ENCODE peak calls at places on chromosomes 1 and 21, in seven cellular contexts. R is adrenal gland, O is stomach, M is transverse colon, N is suprapubic skin, K is ovary, Z is IMR-90. S is an unnamed sample.

GRCh38 chr1:95035536-95035935 is 37.2 kb downstream of the ALG14 start:
- DNase-seq in Z (peak; percentile 97), K (no peak), M (no peak), R (no peak), O (no peak), N (no peak), S (no peak)

GRCh38 chr1:28640766-28641165 is 2.1 kb downstream of the TAF12 start:
- DNase-seq in K (no peak), M (no peak), N (no peak), R (no peak), Z (peak; percentile 9), O (no peak), S (no peak)

GRCh38 chr21:27171704-27172103 is 204.8 kb upstream of the ADAMTS5 start:
- DNase-seq in M (no peak), O (no peak), N (no peak), Z (peak; percentile 43), R (no peak), K (no peak), S (no peak)

GRCh38 chr1:70528591-70529333 is 117.7 kb downstream of the CTH start:
- DNase-seq in Z (peak; percentile 33), O (no peak), N (no peak), K (no peak), M (no peak), R (no peak), S (no peak)

GRCh38 chr1:54353959-54354358 is 52.2 kb downstream of the SSBP3 start:
- DNase-seq in Z (no peak), R (no peak), O (no peak), M (no peak), N (no peak), K (no peak), S (no peak)

GRCh38 chr1:166920561-166921475 is 44.8 kb upstream of the TADA1 start:
- DNase-seq in R (no peak), K (no peak), N (no peak), O (no peak), M (no peak), Z (no peak), S (no peak)

GRCh38 chr1:183998045-183998444 is 39.5 kb downstream of the COLGALT2 start:
- DNase-seq in O (no peak), Z (no peak), M (no peak), N (no peak), R (no peak), K (no peak), S (no peak)

GRCh38 chr1:91790296-91790851 is 95.6 kb downstream of the TGFBR3 start:
- DNase-seq in M (no peak), O (no peak), R (no peak), K (no peak), Z (peak; percentile 29), N (no peak), S (no peak)

GRCh38 chr1:168737446-168737845 is 8.4 kb upstream of the DPT start:
- DNase-seq in Z (no peak), M (no peak), K (no peak), O (no peak), R (no peak), N (no peak), S (no peak)

GRCh38 chr1:6241887-6242740 is 1.9 kb upstream of the HES3 start:
- DNase-seq in K (peak; percentile 72), O (no peak), R (no peak), M (no peak), N (no peak), Z (no peak), S (no peak)

GRCh38 chr1:6239950-6240768 is 3.8 kb upstream of the HES3 start:
- DNase-seq in N (no peak), M (no peak), K (no peak), O (no peak), R (no peak), Z (peak; percentile 36), S (no peak)

GRCh38 chr1:6243053-6243834 is 735 bp upstream of the HES3 start:
- DNase-seq in R (no peak), Z (no peak), O (no peak), N (no peak), K (no peak), M (no peak), S (no peak)

GRCh38 chr1:6239213-6239752 is 3.5 kb upstream of the ICMT start:
- DNase-seq in R (no peak), O (no peak), K (no peak), Z (no peak), N (no peak), M (no peak), S (no peak)

DNA sequence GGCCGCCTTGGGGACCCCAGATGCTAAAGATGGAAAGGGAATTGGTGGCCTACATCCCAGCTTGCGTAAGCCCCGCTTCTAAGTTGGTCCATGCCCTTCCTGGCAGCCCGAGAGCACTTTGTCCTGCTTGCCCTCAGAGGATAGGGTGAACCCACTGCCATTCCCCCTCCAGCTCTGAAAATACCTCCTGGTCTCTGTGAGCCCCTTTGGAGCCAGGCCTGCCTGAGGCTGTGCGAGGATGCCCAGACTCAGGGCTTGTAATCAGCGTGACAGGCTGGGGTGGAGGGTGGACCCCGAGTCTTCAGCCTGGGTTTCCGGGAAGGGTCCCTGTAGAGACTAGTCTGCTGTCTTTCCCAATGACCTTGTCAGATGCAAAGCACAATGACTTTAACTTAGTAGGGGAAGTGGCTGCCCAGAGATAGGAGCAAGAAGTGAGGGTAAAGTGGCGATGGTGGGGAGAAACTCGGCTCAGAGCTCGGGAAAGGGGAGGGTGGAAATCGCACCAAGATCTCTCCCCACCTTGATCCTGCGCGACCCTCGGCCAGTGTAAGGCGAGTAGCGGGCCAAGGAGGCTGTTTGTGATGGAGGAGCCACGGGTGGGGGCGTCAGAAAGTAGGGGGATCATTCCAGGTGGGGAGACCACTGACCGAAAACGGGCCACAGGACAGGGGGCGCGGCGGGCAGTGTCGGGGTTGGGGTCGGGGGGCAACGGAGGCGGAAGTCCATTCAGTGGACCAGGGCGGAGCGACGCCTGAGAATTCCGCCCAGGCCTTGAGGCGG is 2.7 kb upstream of the HES3 start:
- DNase-seq in M (no peak), N (no peak), O (no peak), Z (no peak), K (no peak), R (no peak), S (no peak)
- H3K4me3 ChIP-seq in M (peak overlapping the region; percentile 25), N (no peak overlapping the region), O (no peak overlapping the region), Z (no peak overlapping the region), K (no peak overlapping the region), R (no peak overlapping the region), S (no peak overlapping the region)

DNA sequence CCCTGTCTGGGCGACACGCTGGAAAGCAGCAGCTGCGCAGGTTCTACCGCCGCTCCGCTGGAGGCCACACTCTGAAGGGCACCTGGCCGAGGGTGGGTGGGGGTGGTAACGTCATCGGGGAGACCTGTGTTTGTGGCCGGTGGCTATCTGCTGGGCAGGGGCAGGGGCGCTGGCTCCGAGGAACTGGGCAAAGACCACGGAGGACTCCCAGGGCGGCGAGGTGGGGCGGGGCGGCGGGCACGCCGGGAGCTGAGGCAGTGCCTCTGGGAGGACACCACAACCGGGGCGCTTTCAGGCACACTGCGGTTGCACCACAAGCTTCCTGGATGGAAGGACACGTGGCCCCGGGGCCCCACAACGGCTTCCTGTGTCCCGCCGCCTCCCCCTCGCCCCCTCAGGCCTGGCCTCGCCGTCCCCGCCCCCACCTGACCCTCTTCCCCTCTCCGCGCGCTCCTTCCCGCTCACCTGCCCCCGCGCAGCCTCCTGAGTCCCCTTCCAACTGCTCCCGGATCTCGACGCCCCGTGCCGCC is 3.3 kb upstream of the DENND2D start:
- DNase-seq in M (peak; percentile 92), R (peak; percentile 75), K (peak; percentile 70), N (peak; percentile 90), O (peak; percentile 89), Z (no peak), S (peak; percentile 94)
- TF ChIP-seq POLR2A in M (peak; percentile 3), R (peak; percentile 28), K (no peak), N (no peak), O (peak; percentile 19), Z (no peak), S (no peak)

GRCh38 chr1:67830928-67831596 is 2.2 kb downstream of the GNG12 start:
- DNase-seq in M (no peak), R (no peak), N (no peak), O (no peak), Z (no peak), K (no peak), S (no peak)

GRCh38 chr1:67832737-67833594 is at the start of gene GNG12:
- DNase-seq in R (peak; percentile 81), K (peak; percentile 83), Z (peak; percentile 73), M (peak; percentile 75), N (peak; percentile 85), O (peak; percentile 77), S (no peak)

GRCh38 chr1:67827688-67828087 is 5.6 kb downstream of the GNG12 start:
- DNase-seq in R (no peak), N (no peak), M (no peak), K (no peak), O (no peak), Z (no peak), S (no peak)

GRCh38 chr1:67831850-67832513 is 1.3 kb downstream of the GNG12 start:
- DNase-seq in K (peak; percentile 66), R (peak; percentile 53), N (peak; percentile 81), M (peak; percentile 68), O (peak; percentile 63), Z (peak; percentile 81), S (no peak)

GRCh38 chr1:67830226-67830625 is 3.0 kb downstream of the GNG12 start:
- DNase-seq in O (no peak), R (no peak), N (no peak), Z (no peak), M (no peak), K (no peak), S (no peak)
- H3K4me3 ChIP-seq in O (no peak overlapping the region), R (peak overlapping the region; percentile 79), N (no peak overlapping the region), Z (no peak overlapping the region), M (peak overlapping the region; percentile 86), K (no peak overlapping the region), S (peak overlapping the region; percentile 75)

DNA sequence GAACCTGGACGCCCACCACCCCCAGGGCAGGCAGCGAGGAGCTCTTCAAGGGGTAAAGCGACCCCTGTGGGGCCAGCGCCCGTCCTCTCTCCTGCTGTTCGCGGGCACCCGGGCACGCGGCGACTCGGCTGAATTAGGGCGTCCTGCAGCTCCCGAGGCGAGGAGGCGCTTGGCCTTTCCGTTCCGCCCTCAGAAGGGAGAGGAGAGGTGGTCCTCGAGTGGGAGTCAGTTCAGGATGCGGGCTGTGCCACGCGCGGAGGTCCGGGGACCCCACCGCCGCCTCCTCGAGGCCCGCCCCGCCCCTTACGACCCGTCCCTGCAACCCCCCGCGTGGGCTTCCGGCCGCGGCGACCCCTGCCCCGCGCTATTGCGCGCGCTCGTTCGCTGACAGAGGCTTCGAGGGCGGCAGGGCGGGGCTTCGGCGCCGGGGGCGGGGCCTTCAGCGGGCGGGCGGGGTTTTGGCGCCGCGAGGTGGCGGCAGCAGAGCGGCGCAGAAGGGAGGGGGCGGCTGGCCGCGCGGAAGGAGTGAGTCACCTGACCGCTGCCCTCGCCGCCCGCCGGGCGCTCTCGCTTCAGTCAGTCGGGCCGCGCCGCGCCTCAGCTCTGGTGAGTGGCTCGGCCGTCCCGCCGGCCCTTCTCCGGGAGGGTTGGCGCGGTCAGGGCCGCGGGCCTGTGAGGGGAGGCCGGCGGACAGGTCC is at the start of gene BACH1:
- DNase-seq in N (peak; percentile 95), K (peak; percentile 93), Z (peak; percentile 91), M (peak; percentile 92), R (peak; percentile 91), O (peak; percentile 92), S (peak; percentile 94)
- TF ChIP-seq POLR2A in N (peak; percentile 51), K (peak; percentile 78), Z (peak; percentile 97), M (peak; percentile 87), R (peak; percentile 95), O (no peak), S (peak; percentile 85)

GRCh38 chr1:17433261-17433660 is 6.2 kb downstream of the RCC2 start:
- DNase-seq in R (no peak), K (no peak), O (no peak), Z (no peak), M (no peak), N (no peak), S (no peak)
- H3K4me3 ChIP-seq in R (no peak overlapping the region), K (no peak overlapping the region), O (no peak overlapping the region), Z (no peak overlapping the region), M (no peak overlapping the region), N (no peak overlapping the region), S (no peak overlapping the region)

S was measured in esophagus muscularis mucosa.